ENCODE peak calls at places on chromosomes 11 and 22, in nine cellular contexts. One of them, this sample, is unnamed.

GRCh38 chr11:82942376-82942775 is 40.8 kb downstream of the DDIAS start:
- DNase-seq in mucosa of descending colon: no peak
- DNase-seq in memory B cell: no peak
- DNase-seq in amygdala: no peak
- DNase-seq in stimulated activated CD8-positive, alpha-beta memory T cell treated with anti-CD3 and anti-CD28 coated beads, Interleukin-2, amount 100 ng/mL, for 1 hour: no peak
- DNase-seq in RWPE1: no peak
- DNase-seq in lung: no peak
- DNase-seq in foreskin fibroblast: no peak
- DNase-seq in IMR-90: no peak
- DNase-seq in this sample: no peak

GRCh38 chr22:22371031-22371541 is 126.5 kb downstream of the VPREB1 start:
- DNase-seq in amygdala: no peak
- DNase-seq in RWPE1: no peak
- DNase-seq in memory B cell: no peak
- DNase-seq in foreskin fibroblast: no peak
- DNase-seq in lung: no peak
- DNase-seq in mucosa of descending colon: no peak
- DNase-seq in IMR-90: no peak
- DNase-seq in stimulated activated CD8-positive, alpha-beta memory T cell treated with anti-CD3 and anti-CD28 coated beads, Interleukin-2, amount 100 ng/mL, for 1 hour: no peak
- DNase-seq in this sample: no peak

GRCh38 chr22:40819741-40820140 is 595 bp upstream of the SLC25A17 start:
- DNase-seq in RWPE1: no peak
- DNase-seq in lung: no peak
- DNase-seq in IMR-90: peak; percentile 42
- DNase-seq in foreskin fibroblast: peak; percentile 66
- DNase-seq in memory B cell: no peak
- DNase-seq in mucosa of descending colon: no peak
- DNase-seq in stimulated activated CD8-positive, alpha-beta memory T cell treated with anti-CD3 and anti-CD28 coated beads, Interleukin-2, amount 100 ng/mL, for 1 hour: no peak
- DNase-seq in amygdala: no peak
- DNase-seq in this sample: no peak

GRCh38 chr11:74370122-74370521 is 28.1 kb downstream of the PGM2L1 start:
- DNase-seq in stimulated activated CD8-positive, alpha-beta memory T cell treated with anti-CD3 and anti-CD28 coated beads, Interleukin-2, amount 100 ng/mL, for 1 hour: no peak
- DNase-seq in IMR-90: no peak
- DNase-seq in memory B cell: no peak
- DNase-seq in lung: no peak
- DNase-seq in RWPE1: no peak
- DNase-seq in foreskin fibroblast: no peak
- DNase-seq in amygdala: no peak
- DNase-seq in mucosa of descending colon: no peak
- DNase-seq in this sample: no peak

GRCh38 chr11:118396097-118396501 is 5.3 kb upstream of the ATP5MG start:
- DNase-seq in IMR-90: no peak
- DNase-seq in RWPE1: no peak
- DNase-seq in lung: no peak
- DNase-seq in memory B cell: no peak
- DNase-seq in amygdala: no peak
- DNase-seq in foreskin fibroblast: no peak
- DNase-seq in mucosa of descending colon: no peak
- DNase-seq in stimulated activated CD8-positive, alpha-beta memory T cell treated with anti-CD3 and anti-CD28 coated beads, Interleukin-2, amount 100 ng/mL, for 1 hour: no peak
- DNase-seq in this sample: no peak

GRCh38 chr11:84250834-84251613 is 964.9 kb upstream of the CCDC90B start:
- DNase-seq in amygdala: no peak
- DNase-seq in stimulated activated CD8-positive, alpha-beta memory T cell treated with anti-CD3 and anti-CD28 coated beads, Interleukin-2, amount 100 ng/mL, for 1 hour: no peak
- DNase-seq in foreskin fibroblast: no peak
- DNase-seq in IMR-90: no peak
- DNase-seq in mucosa of descending colon: no peak
- DNase-seq in RWPE1: no peak
- DNase-seq in memory B cell: no peak
- DNase-seq in lung: no peak
- DNase-seq in this sample: no peak

GRCh38 chr11:72975778-72976520 is 161.7 kb downstream of the ATG16L2 start:
- DNase-seq in IMR-90: peak; percentile 96
- DNase-seq in mucosa of descending colon: no peak
- DNase-seq in stimulated activated CD8-positive, alpha-beta memory T cell treated with anti-CD3 and anti-CD28 coated beads, Interleukin-2, amount 100 ng/mL, for 1 hour: no peak
- DNase-seq in lung: no peak
- DNase-seq in amygdala: no peak
- DNase-seq in RWPE1: peak; percentile 41
- DNase-seq in memory B cell: no peak
- DNase-seq in foreskin fibroblast: peak; percentile 83
- DNase-seq in this sample: no peak

GRCh38 chr11:117425679-117426296 is 98.1 kb downstream of the CEP164 start:
- DNase-seq in stimulated activated CD8-positive, alpha-beta memory T cell treated with anti-CD3 and anti-CD28 coated beads, Interleukin-2, amount 100 ng/mL, for 1 hour: no peak
- DNase-seq in mucosa of descending colon: no peak
- DNase-seq in RWPE1: no peak
- DNase-seq in memory B cell: no peak
- DNase-seq in lung: no peak
- DNase-seq in IMR-90: no peak
- DNase-seq in foreskin fibroblast: no peak
- DNase-seq in amygdala: no peak
- DNase-seq in this sample: no peak

GRCh38 chr22:45600791-45601730 is 70.6 kb upstream of the ATXN10 start:
- DNase-seq in RWPE1: no peak
- DNase-seq in amygdala: no peak
- DNase-seq in IMR-90: peak; percentile 85
- DNase-seq in foreskin fibroblast: no peak
- DNase-seq in stimulated activated CD8-positive, alpha-beta memory T cell treated with anti-CD3 and anti-CD28 coated beads, Interleukin-2, amount 100 ng/mL, for 1 hour: no peak
- DNase-seq in mucosa of descending colon: no peak
- DNase-seq in memory B cell: no peak
- DNase-seq in lung: no peak
- DNase-seq in this sample: no peak

GRCh38 chr22:46665151-46665695 is 45.0 kb downstream of the GRAMD4 start:
- DNase-seq in RWPE1: no peak
- DNase-seq in memory B cell: no peak
- DNase-seq in foreskin fibroblast: no peak
- DNase-seq in mucosa of descending colon: no peak
- DNase-seq in IMR-90: no peak
- DNase-seq in stimulated activated CD8-positive, alpha-beta memory T cell treated with anti-CD3 and anti-CD28 coated beads, Interleukin-2, amount 100 ng/mL, for 1 hour: no peak
- DNase-seq in lung: no peak
- DNase-seq in amygdala: no peak
- DNase-seq in this sample: no peak

GRCh38 chr22:34111210-34111824 is 191.0 kb upstream of the LARGE1 start:
- DNase-seq in lung: no peak
- DNase-seq in RWPE1: peak; percentile 0
- DNase-seq in memory B cell: peak; percentile 39
- DNase-seq in mucosa of descending colon: peak; percentile 42
- DNase-seq in foreskin fibroblast: peak; percentile 1
- DNase-seq in IMR-90: no peak
- DNase-seq in stimulated activated CD8-positive, alpha-beta memory T cell treated with anti-CD3 and anti-CD28 coated beads, Interleukin-2, amount 100 ng/mL, for 1 hour: no peak
- DNase-seq in amygdala: no peak
- DNase-seq in this sample: peak; percentile 15

GRCh38 chr11:66339163-66339675 is 3.0 kb upstream of the RIN1 start:
- DNase-seq in lung: no peak
- DNase-seq in memory B cell: no peak
- DNase-seq in RWPE1: peak; percentile 96
- DNase-seq in foreskin fibroblast: peak; percentile 59
- DNase-seq in stimulated activated CD8-positive, alpha-beta memory T cell treated with anti-CD3 and anti-CD28 coated beads, Interleukin-2, amount 100 ng/mL, for 1 hour: no peak
- DNase-seq in mucosa of descending colon: no peak
- DNase-seq in IMR-90: no peak
- DNase-seq in amygdala: no peak
- DNase-seq in this sample: no peak

GRCh38 chr11:125165111-125165663 is 636 bp downstream of the PKNOX2 start:
- DNase-seq in mucosa of descending colon: no peak
- DNase-seq in amygdala: no peak
- DNase-seq in RWPE1: peak; percentile 30
- DNase-seq in lung: no peak
- DNase-seq in stimulated activated CD8-positive, alpha-beta memory T cell treated with anti-CD3 and anti-CD28 coated beads, Interleukin-2, amount 100 ng/mL, for 1 hour: no peak
- DNase-seq in IMR-90: peak; percentile 24
- DNase-seq in memory B cell: no peak
- DNase-seq in foreskin fibroblast: peak; percentile 57
- DNase-seq in this sample: no peak

GRCh38 chr11:72736452-72737069 is 15.6 kb downstream of the ARAP1 start:
- DNase-seq in memory B cell: peak; percentile 55
- DNase-seq in lung: peak; percentile 76
- DNase-seq in RWPE1: peak; percentile 71
- DNase-seq in IMR-90: peak; percentile 77
- DNase-seq in amygdala: no peak
- DNase-seq in stimulated activated CD8-positive, alpha-beta memory T cell treated with anti-CD3 and anti-CD28 coated beads, Interleukin-2, amount 100 ng/mL, for 1 hour: peak; percentile 44
- DNase-seq in mucosa of descending colon: no peak
- DNase-seq in foreskin fibroblast: peak; percentile 86
- DNase-seq in this sample: peak; percentile 65

GRCh38 chr11:46555269-46556054 is 38.4 kb downstream of the AMBRA1 start:
- DNase-seq in amygdala: no peak
- DNase-seq in IMR-90: no peak
- DNase-seq in memory B cell: no peak
- DNase-seq in mucosa of descending colon: no peak
- DNase-seq in foreskin fibroblast: peak; percentile 53
- DNase-seq in lung: no peak
- DNase-seq in RWPE1: no peak
- DNase-seq in stimulated activated CD8-positive, alpha-beta memory T cell treated with anti-CD3 and anti-CD28 coated beads, Interleukin-2, amount 100 ng/mL, for 1 hour: no peak
- DNase-seq in this sample: no peak

GRCh38 chr11:64609436-64610047 is 18.5 kb downstream of the SLC22A12 start:
- DNase-seq in foreskin fibroblast: no peak
- DNase-seq in memory B cell: no peak
- DNase-seq in mucosa of descending colon: no peak
- DNase-seq in RWPE1: no peak
- DNase-seq in IMR-90: no peak
- DNase-seq in stimulated activated CD8-positive, alpha-beta memory T cell treated with anti-CD3 and anti-CD28 coated beads, Interleukin-2, amount 100 ng/mL, for 1 hour: no peak
- DNase-seq in amygdala: no peak
- DNase-seq in lung: no peak
- DNase-seq in this sample: no peak

GRCh38 chr11:5204787-5205186 is 4.3 kb upstream of the OR51V1 start:
- DNase-seq in IMR-90: peak; percentile 90
- DNase-seq in memory B cell: no peak
- DNase-seq in amygdala: no peak
- DNase-seq in lung: no peak
- DNase-seq in RWPE1: peak; percentile 70
- DNase-seq in foreskin fibroblast: peak; percentile 87
- DNase-seq in mucosa of descending colon: no peak
- DNase-seq in stimulated activated CD8-positive, alpha-beta memory T cell treated with anti-CD3 and anti-CD28 coated beads, Interleukin-2, amount 100 ng/mL, for 1 hour: no peak
- DNase-seq in this sample: no peak

GRCh38 chr11:60607483-60607882 is 91.9 kb upstream of the MS4A8 start:
- DNase-seq in foreskin fibroblast: no peak
- DNase-seq in mucosa of descending colon: no peak
- DNase-seq in stimulated activated CD8-positive, alpha-beta memory T cell treated with anti-CD3 and anti-CD28 coated beads, Interleukin-2, amount 100 ng/mL, for 1 hour: no peak
- DNase-seq in amygdala: no peak
- DNase-seq in RWPE1: no peak
- DNase-seq in lung: no peak
- DNase-seq in memory B cell: no peak
- DNase-seq in IMR-90: no peak
- DNase-seq in this sample: no peak

GRCh38 chr11:31060880-31061279 is 308.7 kb downstream of the DCDC1 start:
- DNase-seq in RWPE1: no peak
- DNase-seq in mucosa of descending colon: no peak
- DNase-seq in foreskin fibroblast: no peak
- DNase-seq in lung: no peak
- DNase-seq in IMR-90: peak; percentile 3
- DNase-seq in stimulated activated CD8-positive, alpha-beta memory T cell treated with anti-CD3 and anti-CD28 coated beads, Interleukin-2, amount 100 ng/mL, for 1 hour: no peak
- DNase-seq in amygdala: no peak
- DNase-seq in memory B cell: no peak
- DNase-seq in this sample: no peak